ENCODE peak calls at places on chromosomes 4 and X, in ten cellular contexts. One of them, this sample, is unnamed. For H3K36me3, the result is how much of the 10 kb centered on the place peaks cover.

GRCh38 chr4:31461425-31461824 is 741.3 kb downstream of the PCDH7 start:
- DNase-seq in upper lobe of right lung: no peak
- DNase-seq in CD8-positive, alpha-beta memory T cell: no peak
- DNase-seq in cardiac muscle cell: no peak
- DNase-seq in heart right ventricle: no peak
- DNase-seq in tibial artery: no peak
- DNase-seq in MM.1S: no peak
- DNase-seq in WERI-Rb-1: no peak
- DNase-seq in HepG2: no peak
- DNase-seq in suprapubic skin: no peak
- DNase-seq in this sample: no peak

GRCh38 chrX:21963226-21963625 is 22.7 kb downstream of the SMS start:
- DNase-seq in upper lobe of right lung: no peak
- DNase-seq in CD8-positive, alpha-beta memory T cell: no peak
- DNase-seq in cardiac muscle cell: no peak
- DNase-seq in heart right ventricle: no peak
- DNase-seq in tibial artery: no peak
- DNase-seq in MM.1S: no peak
- DNase-seq in WERI-Rb-1: no peak
- DNase-seq in HepG2: no peak
- DNase-seq in suprapubic skin: no peak
- DNase-seq in this sample: no peak

GRCh38 chr4:56007154-56007553 is 58.4 kb downstream of the CEP135 start:
- DNase-seq in upper lobe of right lung: no peak
- DNase-seq in CD8-positive, alpha-beta memory T cell: no peak
- DNase-seq in cardiac muscle cell: no peak
- DNase-seq in heart right ventricle: no peak
- DNase-seq in tibial artery: no peak
- DNase-seq in MM.1S: no peak
- DNase-seq in WERI-Rb-1: no peak
- DNase-seq in HepG2: no peak
- DNase-seq in suprapubic skin: no peak
- DNase-seq in this sample: no peak

GRCh38 chrX:133294126-133294525 is 76.0 kb upstream of the TFDP3 start:
- DNase-seq in upper lobe of right lung: no peak
- DNase-seq in CD8-positive, alpha-beta memory T cell: no peak
- DNase-seq in cardiac muscle cell: no peak
- DNase-seq in heart right ventricle: no peak
- DNase-seq in tibial artery: peak
- DNase-seq in MM.1S: no peak
- DNase-seq in WERI-Rb-1: no peak
- DNase-seq in HepG2: no peak
- DNase-seq in suprapubic skin: no peak
- DNase-seq in this sample: no peak

GRCh38 chr4:151860561-151861093 is 99.8 kb upstream of the GATB start:
- DNase-seq in upper lobe of right lung: no peak
- DNase-seq in CD8-positive, alpha-beta memory T cell: no peak
- DNase-seq in cardiac muscle cell: no peak
- DNase-seq in heart right ventricle: no peak
- DNase-seq in tibial artery: no peak
- DNase-seq in MM.1S: no peak
- DNase-seq in WERI-Rb-1: no peak
- DNase-seq in HepG2: no peak
- DNase-seq in suprapubic skin: no peak
- DNase-seq in this sample: no peak

GRCh38 chr4:188178806-188179205 is 39.6 kb downstream of the TRIML1 start:
- DNase-seq in upper lobe of right lung: no peak
- DNase-seq in CD8-positive, alpha-beta memory T cell: no peak
- DNase-seq in cardiac muscle cell: no peak
- DNase-seq in heart right ventricle: no peak
- DNase-seq in tibial artery: no peak
- DNase-seq in MM.1S: no peak
- DNase-seq in WERI-Rb-1: no peak
- DNase-seq in HepG2: no peak
- DNase-seq in suprapubic skin: no peak
- DNase-seq in this sample: no peak

GRCh38 chr4:135775909-135776308 is 1574.3 kb upstream of the PABPC4L start:
- DNase-seq in upper lobe of right lung: no peak
- DNase-seq in CD8-positive, alpha-beta memory T cell: no peak
- DNase-seq in cardiac muscle cell: no peak
- DNase-seq in heart right ventricle: no peak
- DNase-seq in tibial artery: no peak
- DNase-seq in MM.1S: no peak
- DNase-seq in WERI-Rb-1: no peak
- DNase-seq in HepG2: no peak
- DNase-seq in suprapubic skin: no peak
- DNase-seq in this sample: no peak

GRCh38 chr4:68654946-68655721 is 15.3 kb downstream of the UGT2B15 start:
- DNase-seq in upper lobe of right lung: no peak
- DNase-seq in CD8-positive, alpha-beta memory T cell: no peak
- DNase-seq in cardiac muscle cell: no peak
- DNase-seq in heart right ventricle: no peak
- DNase-seq in tibial artery: no peak
- DNase-seq in MM.1S: no peak
- DNase-seq in WERI-Rb-1: no peak
- DNase-seq in HepG2: no peak
- DNase-seq in suprapubic skin: no peak
- DNase-seq in this sample: no peak

GRCh38 chr4:108163352-108163751 is 5.4 kb downstream of the LEF1 start:
- DNase-seq in upper lobe of right lung: no peak
- DNase-seq in CD8-positive, alpha-beta memory T cell: no peak
- DNase-seq in cardiac muscle cell: no peak
- DNase-seq in heart right ventricle: no peak
- DNase-seq in tibial artery: no peak
- DNase-seq in MM.1S: no peak
- DNase-seq in WERI-Rb-1: no peak
- DNase-seq in HepG2: no peak
- DNase-seq in suprapubic skin: no peak
- DNase-seq in this sample: no peak

GRCh38 chrX:136781180-136781797 is 557 bp upstream of the ARHGEF6 start:
- DNase-seq in upper lobe of right lung: no peak
- DNase-seq in CD8-positive, alpha-beta memory T cell: no peak
- DNase-seq in cardiac muscle cell: no peak
- DNase-seq in heart right ventricle: no peak
- DNase-seq in tibial artery: no peak
- DNase-seq in MM.1S: no peak
- DNase-seq in WERI-Rb-1: no peak
- DNase-seq in HepG2: no peak
- DNase-seq in suprapubic skin: no peak
- DNase-seq in this sample: no peak

GRCh38 chr4:973431-974397 is at the start of gene DGKQ:
- DNase-seq in upper lobe of right lung: peak
- DNase-seq in CD8-positive, alpha-beta memory T cell: peak
- DNase-seq in cardiac muscle cell: peak
- DNase-seq in heart right ventricle: peak
- DNase-seq in tibial artery: peak
- DNase-seq in MM.1S: no peak
- DNase-seq in WERI-Rb-1: peak
- DNase-seq in HepG2: peak
- DNase-seq in suprapubic skin: peak
- DNase-seq in this sample: peak

GRCh38 chr4:93832097-93832496 is 3.5 kb downstream of the ATOH1 start:
- DNase-seq in upper lobe of right lung: no peak
- DNase-seq in CD8-positive, alpha-beta memory T cell: no peak
- DNase-seq in cardiac muscle cell: peak
- DNase-seq in heart right ventricle: no peak
- DNase-seq in tibial artery: no peak
- DNase-seq in MM.1S: peak
- DNase-seq in WERI-Rb-1: no peak
- DNase-seq in HepG2: no peak
- DNase-seq in suprapubic skin: no peak
- DNase-seq in this sample: no peak

GRCh38 chr4:1721666-1722550 is 587 bp downstream of the TACC3 start:
- DNase-seq in upper lobe of right lung: no peak
- DNase-seq in CD8-positive, alpha-beta memory T cell: no peak
- DNase-seq in cardiac muscle cell: no peak
- DNase-seq in heart right ventricle: peak
- DNase-seq in tibial artery: peak
- DNase-seq in MM.1S: no peak
- DNase-seq in WERI-Rb-1: no peak
- DNase-seq in HepG2: no peak
- DNase-seq in suprapubic skin: peak
- DNase-seq in this sample: no peak

GRCh38 chr4:40828661-40829060 is 78.9 kb downstream of the NSUN7 start:
- DNase-seq in upper lobe of right lung: no peak
- DNase-seq in CD8-positive, alpha-beta memory T cell: no peak
- DNase-seq in cardiac muscle cell: no peak
- DNase-seq in heart right ventricle: no peak
- DNase-seq in tibial artery: no peak
- DNase-seq in MM.1S: no peak
- DNase-seq in WERI-Rb-1: no peak
- DNase-seq in HepG2: no peak
- DNase-seq in suprapubic skin: no peak
- DNase-seq in this sample: no peak
- H3K36me3 ChIP-seq in upper lobe of right lung: under half
- H3K36me3 ChIP-seq in CD8-positive, alpha-beta memory T cell: under half
- H3K36me3 ChIP-seq in cardiac muscle cell: under half
- H3K36me3 ChIP-seq in heart right ventricle: half or more
- H3K36me3 ChIP-seq in tibial artery: half or more
- H3K36me3 ChIP-seq in MM.1S: under half
- H3K36me3 ChIP-seq in WERI-Rb-1: under half
- H3K36me3 ChIP-seq in HepG2: under half
- H3K36me3 ChIP-seq in suprapubic skin: half or more
- H3K36me3 ChIP-seq in this sample: under half

GRCh38 chrX:11393949-11394654 is 100.9 kb downstream of the AMELX start:
- DNase-seq in upper lobe of right lung: no peak
- DNase-seq in CD8-positive, alpha-beta memory T cell: no peak
- DNase-seq in cardiac muscle cell: no peak
- DNase-seq in heart right ventricle: no peak
- DNase-seq in tibial artery: no peak
- DNase-seq in MM.1S: no peak
- DNase-seq in WERI-Rb-1: no peak
- DNase-seq in HepG2: no peak
- DNase-seq in suprapubic skin: no peak
- DNase-seq in this sample: no peak

GRCh38 chrX:11397680-11398079 is 104.5 kb downstream of the AMELX start:
- DNase-seq in upper lobe of right lung: no peak
- DNase-seq in CD8-positive, alpha-beta memory T cell: no peak
- DNase-seq in cardiac muscle cell: no peak
- DNase-seq in heart right ventricle: no peak
- DNase-seq in tibial artery: no peak
- DNase-seq in MM.1S: peak
- DNase-seq in WERI-Rb-1: no peak
- DNase-seq in HepG2: no peak
- DNase-seq in suprapubic skin: no peak
- DNase-seq in this sample: no peak

GRCh38 chrX:11398139-11398538 is 104.9 kb downstream of the AMELX start:
- DNase-seq in upper lobe of right lung: no peak
- DNase-seq in CD8-positive, alpha-beta memory T cell: no peak
- DNase-seq in cardiac muscle cell: no peak
- DNase-seq in heart right ventricle: no peak
- DNase-seq in tibial artery: no peak
- DNase-seq in MM.1S: no peak
- DNase-seq in WERI-Rb-1: no peak
- DNase-seq in HepG2: no peak
- DNase-seq in suprapubic skin: no peak
- DNase-seq in this sample: no peak

GRCh38 chrX:11398785-11399184 is 105.6 kb downstream of the AMELX start:
- DNase-seq in upper lobe of right lung: no peak
- DNase-seq in CD8-positive, alpha-beta memory T cell: no peak
- DNase-seq in cardiac muscle cell: no peak
- DNase-seq in heart right ventricle: no peak
- DNase-seq in tibial artery: no peak
- DNase-seq in MM.1S: no peak
- DNase-seq in WERI-Rb-1: no peak
- DNase-seq in HepG2: no peak
- DNase-seq in suprapubic skin: no peak
- DNase-seq in this sample: no peak

GRCh38 chrX:11395859-11396258 is 102.6 kb downstream of the AMELX start:
- DNase-seq in upper lobe of right lung: no peak
- DNase-seq in CD8-positive, alpha-beta memory T cell: no peak
- DNase-seq in cardiac muscle cell: no peak
- DNase-seq in heart right ventricle: no peak
- DNase-seq in tibial artery: no peak
- DNase-seq in MM.1S: no peak
- DNase-seq in WERI-Rb-1: no peak
- DNase-seq in HepG2: no peak
- DNase-seq in suprapubic skin: no peak
- DNase-seq in this sample: no peak
- H3K27ac ChIP-seq in upper lobe of right lung: no peak
- H3K27ac ChIP-seq in CD8-positive, alpha-beta memory T cell: no peak
- H3K27ac ChIP-seq in cardiac muscle cell: no peak
- H3K27ac ChIP-seq in heart right ventricle: no peak
- H3K27ac ChIP-seq in tibial artery: peak
- H3K27ac ChIP-seq in MM.1S: no peak
- H3K27ac ChIP-seq in WERI-Rb-1: no peak
- H3K27ac ChIP-seq in HepG2: no peak
- H3K27ac ChIP-seq in suprapubic skin: no peak
- H3K27ac ChIP-seq in this sample: no peak

GRCh38 chr4:2937146-2937857 is 25.9 kb downstream of the NOP14 start:
- DNase-seq in upper lobe of right lung: peak
- DNase-seq in CD8-positive, alpha-beta memory T cell: no peak
- DNase-seq in cardiac muscle cell: no peak
- DNase-seq in heart right ventricle: no peak
- DNase-seq in tibial artery: peak
- DNase-seq in MM.1S: no peak
- DNase-seq in WERI-Rb-1: peak
- DNase-seq in HepG2: peak
- DNase-seq in suprapubic skin: peak
- DNase-seq in this sample: no peak
- H3K4me3 ChIP-seq in upper lobe of right lung: no peak
- H3K4me3 ChIP-seq in CD8-positive, alpha-beta memory T cell: no peak
- H3K4me3 ChIP-seq in cardiac muscle cell: no peak
- H3K4me3 ChIP-seq in heart right ventricle: no peak
- H3K4me3 ChIP-seq in tibial artery: no peak
- H3K4me3 ChIP-seq in MM.1S: no peak
- H3K4me3 ChIP-seq in WERI-Rb-1: no peak
- H3K4me3 ChIP-seq in HepG2: no peak
- H3K4me3 ChIP-seq in suprapubic skin: peak
- H3K4me3 ChIP-seq in this sample: no peak

GRCh38 chr4:185370291-185370690 is 25.4 kb downstream of the LRP2BP start:
- DNase-seq in upper lobe of right lung: no peak
- DNase-seq in CD8-positive, alpha-beta memory T cell: no peak
- DNase-seq in cardiac muscle cell: no peak
- DNase-seq in heart right ventricle: no peak
- DNase-seq in tibial artery: no peak
- DNase-seq in MM.1S: no peak
- DNase-seq in WERI-Rb-1: no peak
- DNase-seq in HepG2: no peak
- DNase-seq in suprapubic skin: no peak
- DNase-seq in this sample: no peak
- H3K36me3 ChIP-seq in upper lobe of right lung: under half
- H3K36me3 ChIP-seq in CD8-positive, alpha-beta memory T cell: under half
- H3K36me3 ChIP-seq in cardiac muscle cell: under half
- H3K36me3 ChIP-seq in heart right ventricle: under half
- H3K36me3 ChIP-seq in tibial artery: under half
- H3K36me3 ChIP-seq in MM.1S: under half
- H3K36me3 ChIP-seq in WERI-Rb-1: under half
- H3K36me3 ChIP-seq in HepG2: under half
- H3K36me3 ChIP-seq in suprapubic skin: under half
- H3K36me3 ChIP-seq in this sample: under half

GRCh38 chrX:13968198-13968597 is 61.5 kb downstream of the GEMIN8 start:
- DNase-seq in upper lobe of right lung: no peak
- DNase-seq in CD8-positive, alpha-beta memory T cell: no peak
- DNase-seq in cardiac muscle cell: no peak
- DNase-seq in heart right ventricle: no peak
- DNase-seq in tibial artery: no peak
- DNase-seq in MM.1S: no peak
- DNase-seq in WERI-Rb-1: no peak
- DNase-seq in HepG2: no peak
- DNase-seq in suprapubic skin: no peak
- DNase-seq in this sample: no peak
- H3K27ac ChIP-seq in upper lobe of right lung: no peak
- H3K27ac ChIP-seq in CD8-positive, alpha-beta memory T cell: no peak
- H3K27ac ChIP-seq in cardiac muscle cell: no peak
- H3K27ac ChIP-seq in heart right ventricle: no peak
- H3K27ac ChIP-seq in tibial artery: no peak
- H3K27ac ChIP-seq in MM.1S: no peak
- H3K27ac ChIP-seq in WERI-Rb-1: no peak
- H3K27ac ChIP-seq in HepG2: no peak
- H3K27ac ChIP-seq in suprapubic skin: no peak
- H3K27ac ChIP-seq in this sample: no peak

GRCh38 chr4:95197353-95197752 is 351.4 kb downstream of the UNC5C start:
- DNase-seq in upper lobe of right lung: no peak
- DNase-seq in CD8-positive, alpha-beta memory T cell: no peak
- DNase-seq in cardiac muscle cell: no peak
- DNase-seq in heart right ventricle: no peak
- DNase-seq in tibial artery: no peak
- DNase-seq in MM.1S: no peak
- DNase-seq in WERI-Rb-1: no peak
- DNase-seq in HepG2: no peak
- DNase-seq in suprapubic skin: no peak
- DNase-seq in this sample: no peak
- H3K4me3 ChIP-seq in upper lobe of right lung: no peak
- H3K4me3 ChIP-seq in CD8-positive, alpha-beta memory T cell: no peak
- H3K4me3 ChIP-seq in cardiac muscle cell: no peak
- H3K4me3 ChIP-seq in heart right ventricle: no peak
- H3K4me3 ChIP-seq in tibial artery: no peak
- H3K4me3 ChIP-seq in MM.1S: no peak
- H3K4me3 ChIP-seq in WERI-Rb-1: no peak
- H3K4me3 ChIP-seq in HepG2: no peak
- H3K4me3 ChIP-seq in suprapubic skin: no peak
- H3K4me3 ChIP-seq in this sample: no peak

This sample was measured in naive thymus-derived CD4-positive, alpha-beta T cell.